ENCODE peak calls at places on chromosomes 6 and 20, in six cellular contexts. One of them, this sample, is unnamed.

GRCh38 chr6:20444786-20445271 is 43.1 kb downstream of the E2F3 start:
- DNase-seq in Caki2: peak; percentile 21
- DNase-seq in neural progenitor cell: no peak
- DNase-seq in heart left ventricle: no peak
- DNase-seq in stimulated activated CD4-positive, alpha-beta T cell treated with anti-CD3 and anti-CD28 coated beads, Interleukin-1b, Interleukin-23, amount 100 ng/mL, for 24 hours: no peak
- DNase-seq in activated gamma-delta T cell: no peak
- DNase-seq in this sample: no peak

GRCh38 chr6:107941627-107942026 is 16.4 kb downstream of the SEC63 start:
- DNase-seq in Caki2: no peak
- DNase-seq in neural progenitor cell: peak; percentile 28
- DNase-seq in heart left ventricle: no peak
- DNase-seq in stimulated activated CD4-positive, alpha-beta T cell treated with anti-CD3 and anti-CD28 coated beads, Interleukin-1b, Interleukin-23, amount 100 ng/mL, for 24 hours: no peak
- DNase-seq in activated gamma-delta T cell: no peak
- DNase-seq in this sample: no peak

GRCh38 chr6:129748212-129748900 is 38.4 kb upstream of the ARHGAP18 start:
- DNase-seq in Caki2: peak; percentile 29
- DNase-seq in neural progenitor cell: no peak
- DNase-seq in heart left ventricle: no peak
- DNase-seq in stimulated activated CD4-positive, alpha-beta T cell treated with anti-CD3 and anti-CD28 coated beads, Interleukin-1b, Interleukin-23, amount 100 ng/mL, for 24 hours: peak; percentile 10
- DNase-seq in activated gamma-delta T cell: no peak
- DNase-seq in this sample: peak; percentile 39

GRCh38 chr20:1674361-1674760 is 16.8 kb upstream of the SIRPG start:
- DNase-seq in Caki2: no peak
- DNase-seq in neural progenitor cell: no peak
- DNase-seq in heart left ventricle: no peak
- DNase-seq in stimulated activated CD4-positive, alpha-beta T cell treated with anti-CD3 and anti-CD28 coated beads, Interleukin-1b, Interleukin-23, amount 100 ng/mL, for 24 hours: no peak
- DNase-seq in activated gamma-delta T cell: no peak
- DNase-seq in this sample: no peak

GRCh38 chr6:4491501-4492260 is 284.5 kb upstream of the CDYL start:
- DNase-seq in Caki2: no peak
- DNase-seq in neural progenitor cell: no peak
- DNase-seq in heart left ventricle: no peak
- DNase-seq in stimulated activated CD4-positive, alpha-beta T cell treated with anti-CD3 and anti-CD28 coated beads, Interleukin-1b, Interleukin-23, amount 100 ng/mL, for 24 hours: no peak
- DNase-seq in activated gamma-delta T cell: no peak
- DNase-seq in this sample: no peak

GRCh38 chr6:27091661-27092315 is 155.7 kb upstream of the PRSS16 start:
- DNase-seq in Caki2: peak; percentile 87
- DNase-seq in neural progenitor cell: peak; percentile 58
- DNase-seq in heart left ventricle: no peak
- DNase-seq in stimulated activated CD4-positive, alpha-beta T cell treated with anti-CD3 and anti-CD28 coated beads, Interleukin-1b, Interleukin-23, amount 100 ng/mL, for 24 hours: no peak
- DNase-seq in activated gamma-delta T cell: no peak
- DNase-seq in this sample: peak; percentile 51

GRCh38 chr6:167786859-167787675 is 39.6 kb upstream of the AFDN start:
- DNase-seq in Caki2: no peak
- DNase-seq in neural progenitor cell: no peak
- DNase-seq in heart left ventricle: no peak
- DNase-seq in stimulated activated CD4-positive, alpha-beta T cell treated with anti-CD3 and anti-CD28 coated beads, Interleukin-1b, Interleukin-23, amount 100 ng/mL, for 24 hours: no peak
- DNase-seq in activated gamma-delta T cell: no peak
- DNase-seq in this sample: no peak

GRCh38 chr6:137259349-137259748 is 40.2 kb upstream of the IFNGR1 start:
- DNase-seq in Caki2: peak; percentile 26
- DNase-seq in neural progenitor cell: no peak
- DNase-seq in heart left ventricle: no peak
- DNase-seq in stimulated activated CD4-positive, alpha-beta T cell treated with anti-CD3 and anti-CD28 coated beads, Interleukin-1b, Interleukin-23, amount 100 ng/mL, for 24 hours: no peak
- DNase-seq in activated gamma-delta T cell: no peak
- DNase-seq in this sample: no peak

GRCh38 chr6:156618600-156619205 is 158.5 kb upstream of the ARID1B start:
- DNase-seq in Caki2: no peak
- DNase-seq in neural progenitor cell: peak; percentile 53
- DNase-seq in heart left ventricle: no peak
- DNase-seq in stimulated activated CD4-positive, alpha-beta T cell treated with anti-CD3 and anti-CD28 coated beads, Interleukin-1b, Interleukin-23, amount 100 ng/mL, for 24 hours: no peak
- DNase-seq in activated gamma-delta T cell: no peak
- DNase-seq in this sample: peak; percentile 2

GRCh38 chr6:29553268-29554057 is 6.1 kb downstream of the UBD start:
- DNase-seq in Caki2: no peak
- DNase-seq in neural progenitor cell: peak; percentile 92
- DNase-seq in heart left ventricle: peak; percentile 31
- DNase-seq in stimulated activated CD4-positive, alpha-beta T cell treated with anti-CD3 and anti-CD28 coated beads, Interleukin-1b, Interleukin-23, amount 100 ng/mL, for 24 hours: no peak
- DNase-seq in activated gamma-delta T cell: no peak
- DNase-seq in this sample: no peak

GRCh38 chr6:166567107-166567506 is 19.4 kb downstream of the RAMACL start:
- DNase-seq in Caki2: peak; percentile 12
- DNase-seq in neural progenitor cell: no peak
- DNase-seq in heart left ventricle: no peak
- DNase-seq in stimulated activated CD4-positive, alpha-beta T cell treated with anti-CD3 and anti-CD28 coated beads, Interleukin-1b, Interleukin-23, amount 100 ng/mL, for 24 hours: no peak
- DNase-seq in activated gamma-delta T cell: no peak
- DNase-seq in this sample: peak; percentile 92

GRCh38 chr6:138455746-138456392 is 43.4 kb downstream of the NHSL1 start:
- DNase-seq in Caki2: peak; percentile 75
- DNase-seq in neural progenitor cell: no peak
- DNase-seq in heart left ventricle: no peak
- DNase-seq in stimulated activated CD4-positive, alpha-beta T cell treated with anti-CD3 and anti-CD28 coated beads, Interleukin-1b, Interleukin-23, amount 100 ng/mL, for 24 hours: no peak
- DNase-seq in activated gamma-delta T cell: no peak
- DNase-seq in this sample: no peak

GRCh38 chr6:27545271-27546046 is 72.6 kb upstream of the ZNF184 start:
- DNase-seq in Caki2: peak; percentile 85
- DNase-seq in neural progenitor cell: peak; percentile 77
- DNase-seq in heart left ventricle: no peak
- DNase-seq in stimulated activated CD4-positive, alpha-beta T cell treated with anti-CD3 and anti-CD28 coated beads, Interleukin-1b, Interleukin-23, amount 100 ng/mL, for 24 hours: no peak
- DNase-seq in activated gamma-delta T cell: no peak
- DNase-seq in this sample: no peak

GRCh38 chr6:14464049-14464448 is 346.5 kb downstream of the CD83 start:
- DNase-seq in Caki2: no peak
- DNase-seq in neural progenitor cell: peak; percentile 16
- DNase-seq in heart left ventricle: no peak
- DNase-seq in stimulated activated CD4-positive, alpha-beta T cell treated with anti-CD3 and anti-CD28 coated beads, Interleukin-1b, Interleukin-23, amount 100 ng/mL, for 24 hours: no peak
- DNase-seq in activated gamma-delta T cell: no peak
- DNase-seq in this sample: no peak